ENCODE peak calls at places on chromosomes 3 and 15, in seven cellular contexts. K is AG08395, J is GM23338, N is NCI-H1092 treated with DMSO at 0.1 percent for 48 hours, W is osteocyte, S is fibroblast of mammary gland, Q is cardiac muscle cell. B is an unnamed sample.

GRCh38 chr15:70478251-70478990 is 284.9 kb downstream of the UACA start:
- DNase-seq in N (no peak), Q (no peak), W (no peak), S (no peak), J (no peak), K (no peak), B (no peak)

GRCh38 chr3:142705256-142705655 is 18.6 kb upstream of the TRPC1 start:
- DNase-seq in N (peak; percentile 34), S (peak; percentile 5), K (no peak), J (no peak), Q (peak; percentile 3), W (no peak), B (no peak)

GRCh38 chr15:56602253-56602652 is 131.1 kb downstream of the ZNF280D start:
- DNase-seq in N (no peak), S (no peak), W (no peak), Q (no peak), J (peak; percentile 6), K (no peak), B (no peak)

GRCh38 chr3:74916696-74917095 is 302.2 kb upstream of the CNTN3 start:
- DNase-seq in Q (no peak), J (no peak), N (no peak), S (no peak), W (no peak), K (no peak), B (no peak)

GRCh38 chr3:120348065-120348980 is 831 bp downstream of the LRRC58 start:
- DNase-seq in Q (no peak), W (no peak), K (no peak), S (peak; percentile 21), N (peak; percentile 67), J (peak; percentile 80), B (no peak)

GRCh38 chr15:31338879-31339557 is 12.4 kb downstream of the KLF13 start:
- DNase-seq in W (peak; percentile 94), K (peak; percentile 84), Q (peak; percentile 86), N (peak; percentile 67), S (peak; percentile 85), J (peak; percentile 52), B (no peak)

GRCh38 chr3:182212479-182213076 is 500.9 kb downstream of the SOX2 start:
- DNase-seq in J (peak; percentile 57), N (peak; percentile 37), Q (peak; percentile 22), K (no peak), W (no peak), S (peak; percentile 97), B (no peak)

GRCh38 chr3:136667081-136667480 is 85.1 kb downstream of the STAG1 start:
- DNase-seq in Q (no peak), K (no peak), N (no peak), W (no peak), S (no peak), J (no peak), B (no peak)

GRCh38 chr15:57890351-57890750 is 175.2 kb downstream of the ALDH1A2 start:
- DNase-seq in N (no peak), S (no peak), J (no peak), Q (peak; percentile 5), W (no peak), K (peak; percentile 57), B (no peak)

GRCh38 chr3:108503722-108504121 is 6.7 kb downstream of the MYH15 start:
- DNase-seq in N (no peak), K (no peak), W (no peak), Q (no peak), J (no peak), S (no peak), B (no peak)

GRCh38 chr15:58010983-58011382 is 54.5 kb downstream of the ALDH1A2 start:
- DNase-seq in J (no peak), Q (no peak), K (no peak), W (no peak), N (peak; percentile 1), S (no peak), B (no peak)

GRCh38 chr3:121295453-121295852 is 250.3 kb downstream of the POLQ start:
- DNase-seq in W (no peak), N (no peak), K (no peak), Q (no peak), J (no peak), S (no peak), B (no peak)

GRCh38 chr3:48661501-48662139 is 1.1 kb downstream of the CELSR3 start:
- DNase-seq in Q (peak; percentile 67), S (peak; percentile 35), W (peak; percentile 92), K (peak; percentile 89), N (no peak), J (peak; percentile 81), B (peak; percentile 94)

GRCh38 chr3:189369636-189370035 is 197.9 kb downstream of the TPRG1 start:
- DNase-seq in S (no peak), J (no peak), K (no peak), Q (no peak), W (no peak), N (no peak), B (no peak)

GRCh38 chr3:8658326-8659212 is 14.0 kb upstream of the SSUH2 start:
- DNase-seq in W (peak; percentile 89), S (no peak), K (no peak), J (no peak), N (no peak), Q (peak; percentile 83), B (no peak)